ENCODE peak calls at places on chromosome 4, in five cellular contexts. B is breast epithelium; Y is CD8-positive, alpha-beta T cell; N is fibroblast of the aortic adventitia; H is MCF 10A. W is an unnamed sample.
A peak's percentile ranks its signal among the peaks of the same experiment; 100 is the strongest.

GRCh38 chr4:110704748-110705439 is 82.0 kb upstream of the PITX2 start:
- DNase-seq in B (no peak), Y (no peak), N (no peak), H (no peak), W (no peak)

GRCh38 chr4:69999420-69999819 is 3.7 kb downstream of the STATH start:
- DNase-seq in B (no peak), Y (no peak), N (peak; percentile 1), H (peak; percentile 2), W (no peak)

GRCh38 chr4:68582339-68582717 is 6.2 kb upstream of the UGT2B17 start:
- DNase-seq in B (no peak), Y (no peak), N (no peak), H (no peak), W (no peak)

GRCh38 chr4:156255205-156255604 is 301.5 kb upstream of the CTSO start:
- DNase-seq in B (no peak), Y (no peak), N (no peak), H (no peak), W (no peak)

GRCh38 chr4:141410839-141411238 is 190.1 kb downstream of the ZNF330 start:
- DNase-seq in B (no peak), Y (no peak), N (peak; percentile 53), H (no peak), W (no peak)

GRCh38 chr4:54794033-54794432 is 136.3 kb downstream of the KIT start:
- DNase-seq in B (no peak), Y (no peak), N (no peak), H (no peak), W (no peak)

GRCh38 chr4:159035570-159035969 is 67.3 kb upstream of the RAPGEF2 start:
- DNase-seq in B (no peak), Y (no peak), N (no peak), H (no peak), W (no peak)

GRCh38 chr4:133160853-133161252 is 11.8 kb downstream of the PCDH10 start:
- DNase-seq in B (no peak), Y (no peak), N (no peak), H (no peak), W (no peak)

GRCh38 chr4:87116230-87116629 is 104.2 kb downstream of the KLHL8 start:
- DNase-seq in B (no peak), Y (no peak), N (peak; percentile 28), H (no peak), W (no peak)

GRCh38 chr4:186500721-186501304 is 54.6 kb downstream of the MTNR1A start:
- DNase-seq in B (no peak), Y (no peak), N (no peak), H (no peak), W (no peak)

GRCh38 chr4:184471872-184472539 is 2.3 kb downstream of the IRF2 start:
- DNase-seq in B (no peak), Y (no peak), N (peak; percentile 49), H (no peak), W (no peak)

GRCh38 chr4:155999743-156000142 is 46.1 kb upstream of the CTSO start:
- DNase-seq in B (no peak), Y (no peak), N (peak; percentile 7), H (no peak), W (no peak)

GRCh38 chr4:132001542-132001941 is 1147.6 kb upstream of the PCDH10 start:
- DNase-seq in B (no peak), Y (no peak), N (peak; percentile 51), H (peak; percentile 42), W (no peak)

GRCh38 chr4:1447676-1448588 is 41.7 kb upstream of the NKX1-1 start:
- DNase-seq in B (no peak), Y (no peak), N (no peak), H (no peak), W (no peak)

GRCh38 chr4:121091941-121092340 is 19.6 kb upstream of the NDNF start:
- DNase-seq in B (no peak), Y (no peak), N (no peak), H (no peak), W (no peak)

GRCh38 chr4:41136456-41136855 is 77.9 kb downstream of the APBB2 start:
- DNase-seq in B (no peak), Y (no peak), N (no peak), H (no peak), W (no peak)

GRCh38 chr4:108247511-108248088 is 78.9 kb upstream of the LEF1 start:
- DNase-seq in B (no peak), Y (no peak), N (no peak), H (peak; percentile 43), W (no peak)

GRCh38 chr4:73718375-73719373 is 21.7 kb upstream of the CXCL8 start:
- DNase-seq in B (no peak), Y (no peak), N (peak; percentile 27), H (no peak), W (no peak)

GRCh38 chr4:142194905-142195304 is 558.5 kb downstream of the IL15 start:
- DNase-seq in B (no peak), Y (no peak), N (peak; percentile 72), H (no peak), W (no peak)

GRCh38 chr4:72701987-72702819 is 133.2 kb upstream of the ADAMTS3 start:
- DNase-seq in B (no peak), Y (no peak), N (peak; percentile 83), H (peak; percentile 75), W (no peak)

GRCh38 chr4:159210975-159211374 is 108.1 kb downstream of the RAPGEF2 start:
- DNase-seq in B (no peak), Y (no peak), N (no peak), H (no peak), W (no peak)

GRCh38 chr4:115883862-115884261 is 770.4 kb upstream of the NDST4 start:
- DNase-seq in B (no peak), Y (no peak), N (no peak), H (no peak), W (no peak)

DNA sequence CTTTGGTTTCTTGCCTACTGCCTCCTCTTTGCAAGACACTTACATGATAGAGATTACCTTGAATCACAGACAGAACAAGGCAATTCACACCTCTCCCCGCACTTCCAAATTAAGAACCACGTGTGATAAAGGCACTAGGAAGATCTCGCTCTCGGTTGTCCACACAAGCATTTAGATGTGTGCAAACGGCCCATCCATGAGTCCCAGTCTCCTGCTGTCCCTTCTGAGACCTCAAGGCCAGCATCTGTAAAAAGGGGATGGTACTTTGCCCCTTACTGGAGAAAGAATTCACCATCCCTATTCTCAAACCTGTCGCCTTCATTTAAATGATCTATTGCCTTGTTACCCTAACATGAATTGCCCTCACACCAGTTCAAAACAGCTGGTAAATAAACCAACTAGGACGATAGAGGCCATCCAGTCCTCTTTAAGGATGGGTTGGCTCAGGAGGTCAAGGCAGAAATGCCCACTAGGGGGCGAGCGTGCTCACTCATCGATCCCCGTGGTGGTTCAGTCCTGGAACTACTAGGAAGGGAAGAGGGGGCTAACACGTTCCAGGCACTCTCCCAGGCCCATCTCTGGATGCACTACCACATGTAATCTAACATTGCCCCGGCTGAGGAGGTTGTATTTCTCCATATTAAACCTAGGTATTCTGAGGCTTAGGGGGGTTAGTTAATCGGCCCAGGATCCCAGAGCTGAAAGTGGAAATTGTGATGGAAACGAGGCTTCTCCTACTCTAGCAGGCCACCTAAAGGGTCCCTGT is 95.8 kb downstream of the DHX15 start:
- DNase-seq in B (peak; percentile 78), Y (peak; percentile 32), N (peak; percentile 74), H (peak; percentile 65), W (peak; percentile 55)
- TF ChIP-seq CTCF in B (peak; percentile 74), Y (peak; percentile 48), N (peak; percentile 79), H (peak; percentile 85), W (peak; percentile 73)

GRCh38 chr4:4326136-4326535 is 36.1 kb downstream of the ZBTB49 start:
- DNase-seq in B (no peak), Y (no peak), N (no peak), H (no peak), W (no peak)

GRCh38 chr4:4328840-4329239 is 38.8 kb downstream of the ZBTB49 start:
- DNase-seq in B (no peak), Y (no peak), N (no peak), H (no peak), W (no peak)

GRCh38 chr4:4328206-4328605 is 38.2 kb downstream of the ZBTB49 start:
- DNase-seq in B (no peak), Y (no peak), N (no peak), H (no peak), W (no peak)

GRCh38 chr4:4329496-4329895 is 39.4 kb downstream of the ZBTB49 start:
- DNase-seq in B (no peak), Y (no peak), N (no peak), H (no peak), W (no peak)

GRCh38 chr4:4327652-4328121 is 37.6 kb downstream of the ZBTB49 start:
- DNase-seq in B (peak; percentile 20), Y (no peak), N (no peak), H (peak; percentile 7), W (no peak)
- TF ChIP-seq CTCF in B (no peak), Y (no peak), N (peak; percentile 33), H (peak; percentile 12), W (no peak)

DNA sequence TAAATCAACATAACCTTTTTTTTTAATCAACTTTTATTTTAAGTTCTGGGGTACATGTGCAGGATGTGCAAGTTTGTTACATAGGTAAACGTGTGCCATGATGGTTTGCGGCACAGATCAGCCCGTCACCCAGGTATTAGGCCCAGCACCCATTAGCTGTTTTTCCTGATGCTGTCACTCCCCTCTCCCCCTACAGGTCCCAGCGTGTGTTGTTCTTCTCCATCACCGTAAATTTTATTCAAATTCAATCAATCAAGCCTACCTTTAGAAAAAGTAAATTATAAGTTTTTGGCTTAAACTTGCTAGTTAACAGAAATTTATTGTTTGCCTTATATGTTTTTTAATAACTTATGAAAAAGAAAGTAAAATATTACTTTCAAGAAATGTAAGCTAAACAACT is 25.9 kb downstream of the TIGD2 start:
- DNase-seq in B (no peak), Y (no peak), N (no peak), H (no peak), W (no peak)
- TF ChIP-seq CTCF in B (no peak), Y (no peak), N (no peak), H (no peak), W (no peak)

GRCh38 chr4:169975131-169975836 is 50.9 kb downstream of the MFAP3L start:
- DNase-seq in B (no peak), Y (no peak), N (no peak), H (no peak), W (no peak)
- TF ChIP-seq CTCF in B (no peak), Y (no peak), N (no peak), H (no peak), W (no peak)

GRCh38 chr4:90575371-90575770 is 448.2 kb downstream of the CCSER1 start:
- DNase-seq in B (no peak), Y (no peak), N (no peak), H (no peak), W (no peak)

GRCh38 chr4:90572996-90573395 is 445.8 kb downstream of the CCSER1 start:
- DNase-seq in B (no peak), Y (no peak), N (no peak), H (peak; percentile 4), W (no peak)

GRCh38 chr4:90570615-90571014 is 443.4 kb downstream of the CCSER1 start:
- DNase-seq in B (no peak), Y (no peak), N (no peak), H (no peak), W (no peak)
- TF ChIP-seq CTCF in B (no peak), Y (no peak), N (no peak), H (no peak), W (no peak)

GRCh38 chr4:76377922-76378321 is 43.0 kb downstream of the CCDC158 start:
- DNase-seq in B (no peak), Y (peak; percentile 11), N (peak; percentile 69), H (peak; percentile 57), W (peak; percentile 24)
- TF ChIP-seq CTCF in B (no peak), Y (peak; percentile 60), N (peak; percentile 50), H (peak; percentile 48), W (peak; percentile 57)

GRCh38 chr4:177033130-177033529 is 240.4 kb upstream of the VEGFC start:
- DNase-seq in B (no peak), Y (no peak), N (no peak), H (no peak), W (no peak)
- TF ChIP-seq CTCF in B (no peak), Y (no peak), N (no peak), H (no peak), W (no peak)